ENCODE peak calls at places on chromosomes 12 and 14, in eight cellular contexts. Y is PC-9, S is OCI-LY7, F is fibroblast of lung, M is K562, D is keratinocyte, I is PC-3, H is astrocyte. U is an unnamed sample.

GRCh38 chr12:12505544-12506501 is 56.8 kb downstream of the DUSP16 start:
- DNase-seq in Y (no peak), S (peak), F (peak), M (peak), D (no peak), I (no peak), H (peak), U (peak)

GRCh38 chr12:65470261-65470660 is 191.8 kb downstream of the MSRB3 start:
- DNase-seq in Y (no peak), S (no peak), F (no peak), M (no peak), D (no peak), I (no peak), H (no peak), U (no peak)

GRCh38 chr14:91315844-91316267 is 71.4 kb upstream of the GPR68 start:
- DNase-seq in Y (no peak), S (peak), F (no peak), M (no peak), D (no peak), I (no peak), H (no peak), U (peak)

GRCh38 chr12:89576572-89577220 is 50.8 kb upstream of the POC1B start:
- DNase-seq in Y (no peak), S (no peak), F (no peak), M (no peak), D (no peak), I (no peak), H (no peak), U (no peak)

GRCh38 chr12:12172106-12172511 is 94.7 kb downstream of the LRP6 start:
- DNase-seq in Y (no peak), S (no peak), F (peak), M (no peak), D (peak), I (peak), H (peak), U (no peak)

GRCh38 chr12:57476162-57476992 is 3.3 kb downstream of the ARHGAP9 start:
- DNase-seq in Y (no peak), S (peak), F (no peak), M (no peak), D (no peak), I (no peak), H (no peak), U (no peak)

GRCh38 chr12:101823891-101824290 is 6.9 kb downstream of the GNPTAB start:
- DNase-seq in Y (no peak), S (peak), F (peak), M (peak), D (no peak), I (peak), H (no peak), U (peak)

GRCh38 chr12:51270067-51270846 is at the start of gene SMAGP:
- DNase-seq in Y (peak), S (peak), F (peak), M (peak), D (no peak), I (peak), H (peak), U (peak)

GRCh38 chr12:76117067-76117691 is 32.7 kb upstream of the NAP1L1 start:
- DNase-seq in Y (no peak), S (no peak), F (no peak), M (no peak), D (no peak), I (no peak), H (no peak), U (no peak)

GRCh38 chr14:37472906-37473305 is 122.1 kb downstream of the FOXA1 start:
- DNase-seq in Y (no peak), S (no peak), F (no peak), M (no peak), D (no peak), I (no peak), H (no peak), U (peak)

GRCh38 chr14:87529081-87529480 is 463.9 kb downstream of the GALC start:
- DNase-seq in Y (no peak), S (no peak), F (no peak), M (no peak), D (no peak), I (no peak), H (no peak), U (peak)

GRCh38 chr12:10366875-10367274 is 23.0 kb downstream of the KLRK1 start:
- DNase-seq in Y (no peak), S (peak), F (peak), M (no peak), D (no peak), I (peak), H (no peak), U (peak)

GRCh38 chr14:30450620-30451019 is 108.3 kb upstream of the G2E3 start:
- DNase-seq in Y (no peak), S (no peak), F (peak), M (no peak), D (no peak), I (no peak), H (peak), U (no peak)

GRCh38 chr12:40446385-40446784 is 221.6 kb downstream of the LRRK2 start:
- DNase-seq in Y (no peak), S (peak), F (no peak), M (peak), D (peak), I (peak), H (no peak), U (peak)

GRCh38 chr12:100472325-100472724 is 1.3 kb upstream of the NR1H4 start:
- DNase-seq in Y (no peak), S (no peak), F (no peak), M (no peak), D (no peak), I (no peak), H (no peak), U (no peak)

GRCh38 chr14:95294834-95295599 is 24.7 kb downstream of the CLMN start:
- DNase-seq in Y (no peak), S (no peak), F (peak), M (no peak), D (peak), I (peak), H (peak), U (no peak)

GRCh38 chr12:132152921-132153321 is 8.7 kb downstream of the NOC4L start:
- DNase-seq in Y (no peak), S (no peak), F (no peak), M (no peak), D (no peak), I (no peak), H (no peak), U (no peak)

GRCh38 chr14:34227834-34228662 is 234.0 kb downstream of the SPTSSA start:
- DNase-seq in Y (peak), S (peak), F (peak), M (peak), D (no peak), I (peak), H (peak), U (peak)

GRCh38 chr12:48917857-48918537 is 7.3 kb downstream of the FKBP11 start:
- DNase-seq in Y (no peak), S (no peak), F (no peak), M (no peak), D (no peak), I (no peak), H (no peak), U (no peak)
- H3K4me2 ChIP-seq in Y (no peak), S (peak), F (no peak), M (no peak), D (no peak), I (no peak), H (no peak), U (no peak)

DNA sequence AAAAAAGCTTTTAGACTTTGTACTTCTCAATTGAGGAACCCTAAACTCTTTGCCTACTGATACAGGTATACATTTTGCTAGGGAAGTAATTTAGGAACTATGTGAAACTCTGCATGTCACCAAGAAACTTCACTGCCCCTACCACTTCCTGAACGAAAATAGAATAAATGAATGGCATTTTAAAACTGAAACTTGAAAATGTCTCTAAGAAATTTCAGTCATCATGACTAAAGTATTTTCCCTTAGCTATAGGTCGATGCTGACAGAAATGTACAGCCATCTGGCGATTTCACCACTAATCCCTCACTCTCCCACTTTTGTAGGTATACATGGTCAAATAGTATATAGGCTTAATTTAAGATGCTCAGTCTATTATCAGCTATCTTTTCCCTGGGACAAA is 194.9 kb upstream of the SYT10 start:
- DNase-seq in Y (no peak), S (no peak), F (no peak), M (no peak), D (no peak), I (no peak), H (no peak), U (no peak)
- H3K4me2 ChIP-seq in Y (no peak), S (no peak), F (no peak), M (no peak), D (no peak), I (no peak), H (no peak), U (no peak)

DNA sequence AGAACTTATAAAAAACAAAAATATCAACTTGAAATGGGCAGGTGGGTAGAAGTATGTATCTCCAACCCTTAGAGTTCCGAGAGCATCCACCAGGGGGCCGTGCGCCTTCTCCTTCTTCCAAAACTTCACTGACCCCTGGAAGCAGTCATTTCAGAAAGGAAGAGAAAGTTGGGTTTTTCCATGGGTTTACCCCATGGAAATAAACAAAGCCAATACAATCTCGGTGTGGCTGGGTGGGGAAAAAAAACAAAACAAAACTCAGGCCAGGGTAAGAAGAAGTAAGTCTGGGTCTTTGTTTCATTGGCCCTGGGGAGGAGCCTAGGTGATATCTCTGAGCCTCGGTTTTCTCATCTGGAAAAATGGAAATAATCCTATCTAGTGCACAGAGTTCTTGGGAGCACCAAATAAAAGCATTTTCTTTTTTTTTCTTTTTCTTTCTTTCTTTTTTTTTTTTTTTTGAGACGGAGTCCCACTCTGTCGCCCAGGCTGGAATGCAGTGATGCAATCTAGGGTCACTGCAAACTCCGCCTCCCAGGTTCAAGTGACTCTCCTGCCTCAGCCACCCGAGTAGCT is 33.6 kb upstream of the HNF1A start:
- DNase-seq in Y (peak), S (peak), F (peak), M (peak), D (no peak), I (peak), H (no peak), U (peak)
- H3K4me2 ChIP-seq in Y (no peak), S (no peak), F (no peak), M (no peak), D (no peak), I (no peak), H (no peak), U (no peak)

DNA sequence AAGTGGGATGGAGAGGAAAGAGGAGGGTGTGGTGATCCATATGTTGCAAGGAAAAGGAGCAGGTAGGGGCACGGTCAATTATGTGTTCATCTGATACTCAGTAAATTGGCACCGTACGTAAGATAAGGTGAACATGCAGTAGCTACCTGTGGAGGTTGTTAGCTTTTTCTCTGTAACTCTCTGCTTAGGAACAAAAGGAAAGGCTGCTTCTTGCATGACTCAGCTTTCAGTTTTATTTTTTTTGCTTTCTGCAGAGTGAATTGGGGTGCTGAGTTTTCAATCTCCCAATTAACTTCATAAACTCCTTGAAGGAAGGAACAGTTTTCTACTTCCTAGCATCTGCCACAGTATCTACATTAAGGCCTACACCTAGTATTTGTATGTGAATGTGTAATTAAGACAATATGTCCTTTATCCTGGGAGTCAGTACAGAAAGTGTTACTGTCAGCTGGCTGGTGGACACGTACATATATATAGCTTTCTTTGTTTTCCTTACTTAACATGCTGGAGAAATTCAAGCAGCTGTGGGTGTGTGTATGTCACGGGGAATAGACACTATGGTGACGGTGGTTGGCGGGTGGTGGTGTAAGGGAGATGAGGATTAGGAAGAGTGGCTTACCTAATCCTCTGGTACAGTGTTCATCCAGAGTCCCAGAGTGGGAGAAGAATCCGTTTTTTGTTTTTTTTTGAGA is 40.1 kb upstream of the WNK1 start:
- DNase-seq in Y (peak), S (no peak), F (peak), M (no peak), D (no peak), I (no peak), H (no peak), U (peak)
- H3K4me2 ChIP-seq in Y (peak), S (no peak), F (no peak), M (peak), D (peak), I (no peak), H (peak), U (no peak)

DNA sequence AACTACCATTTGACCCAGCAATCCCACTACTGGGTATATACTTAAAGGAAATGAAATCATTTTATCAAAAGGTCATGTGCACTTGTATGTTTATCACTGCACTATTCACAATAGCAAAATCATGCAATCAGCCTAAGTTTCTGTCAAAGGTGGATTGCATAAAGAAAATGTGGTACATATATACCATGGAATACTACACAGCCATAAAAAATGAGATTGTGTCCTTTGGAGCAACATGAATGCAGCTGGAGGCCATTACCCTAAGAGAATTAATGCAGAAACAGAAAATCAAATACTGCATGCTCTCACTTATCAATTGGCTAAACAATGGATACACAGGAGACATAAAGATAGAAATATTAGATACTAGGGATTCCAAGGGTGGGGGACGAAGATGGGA is 27.4 kb downstream of the MED6 start:
- DNase-seq in Y (no peak), S (no peak), F (no peak), M (no peak), D (no peak), I (no peak), H (no peak), U (no peak)
- H3K4me2 ChIP-seq in Y (no peak), S (no peak), F (no peak), M (no peak), D (no peak), I (no peak), H (no peak), U (no peak)